ENCODE peak calls at places on chromosomes 11 and 22, in eight cellular contexts. One of them, this sample, is unnamed.
A peak's percentile ranks its signal among the peaks of the same experiment; 100 is the strongest.

GRCh38 chr11:27532652-27533325 is 26.2 kb upstream of the LIN7C start:
- DNase-seq in gastrocnemius medialis: no peak
- DNase-seq in IMR-90: peak; percentile 9
- DNase-seq in neural progenitor cell: no peak
- DNase-seq in right lobe of liver: no peak
- DNase-seq in left ventricle myocardium inferior: no peak
- DNase-seq in lung: no peak
- DNase-seq in sigmoid colon: no peak
- DNase-seq in this sample: no peak

GRCh38 chr11:61616443-61616842 is 35.6 kb upstream of the SYT7 start:
- DNase-seq in gastrocnemius medialis: no peak
- DNase-seq in IMR-90: peak; percentile 85
- DNase-seq in neural progenitor cell: no peak
- DNase-seq in right lobe of liver: no peak
- DNase-seq in left ventricle myocardium inferior: no peak
- DNase-seq in lung: no peak
- DNase-seq in sigmoid colon: no peak
- DNase-seq in this sample: no peak

GRCh38 chr22:29308791-29309262 is 2.4 kb downstream of the GAS2L1 start:
- DNase-seq in gastrocnemius medialis: no peak
- DNase-seq in IMR-90: peak; percentile 65
- DNase-seq in neural progenitor cell: no peak
- DNase-seq in right lobe of liver: no peak
- DNase-seq in left ventricle myocardium inferior: no peak
- DNase-seq in lung: no peak
- DNase-seq in sigmoid colon: peak; percentile 69
- DNase-seq in this sample: no peak

GRCh38 chr11:119590651-119591308 is 138.2 kb downstream of the NECTIN1 start:
- DNase-seq in gastrocnemius medialis: no peak
- DNase-seq in IMR-90: no peak
- DNase-seq in neural progenitor cell: peak; percentile 58
- DNase-seq in right lobe of liver: no peak
- DNase-seq in left ventricle myocardium inferior: no peak
- DNase-seq in lung: no peak
- DNase-seq in sigmoid colon: no peak
- DNase-seq in this sample: no peak

GRCh38 chr22:36221799-36222751 is 17.3 kb downstream of the APOL2 start:
- DNase-seq in gastrocnemius medialis: no peak
- DNase-seq in IMR-90: no peak
- DNase-seq in neural progenitor cell: peak; percentile 81
- DNase-seq in right lobe of liver: no peak
- DNase-seq in left ventricle myocardium inferior: no peak
- DNase-seq in lung: peak; percentile 67
- DNase-seq in sigmoid colon: no peak
- DNase-seq in this sample: no peak

GRCh38 chr11:118338637-118339061 is 3.9 kb downstream of the CD3D start:
- DNase-seq in gastrocnemius medialis: no peak
- DNase-seq in IMR-90: no peak
- DNase-seq in neural progenitor cell: no peak
- DNase-seq in right lobe of liver: no peak
- DNase-seq in left ventricle myocardium inferior: no peak
- DNase-seq in lung: no peak
- DNase-seq in sigmoid colon: no peak
- DNase-seq in this sample: peak; percentile 68

GRCh38 chr11:71078482-71078881 is 173.9 kb downstream of the SHANK2 start:
- DNase-seq in gastrocnemius medialis: no peak
- DNase-seq in IMR-90: no peak
- DNase-seq in neural progenitor cell: no peak
- DNase-seq in right lobe of liver: no peak
- DNase-seq in left ventricle myocardium inferior: no peak
- DNase-seq in lung: no peak
- DNase-seq in sigmoid colon: no peak
- DNase-seq in this sample: no peak

GRCh38 chr11:3014314-3014938 is 22.3 kb upstream of the NAP1L4 start:
- DNase-seq in gastrocnemius medialis: no peak
- DNase-seq in IMR-90: no peak
- DNase-seq in neural progenitor cell: no peak
- DNase-seq in right lobe of liver: no peak
- DNase-seq in left ventricle myocardium inferior: no peak
- DNase-seq in lung: no peak
- DNase-seq in sigmoid colon: no peak
- DNase-seq in this sample: no peak

GRCh38 chr11:2205214-2205770 is 33.7 kb upstream of the TH start:
- DNase-seq in gastrocnemius medialis: no peak
- DNase-seq in IMR-90: no peak
- DNase-seq in neural progenitor cell: no peak
- DNase-seq in right lobe of liver: peak; percentile 28
- DNase-seq in left ventricle myocardium inferior: no peak
- DNase-seq in lung: no peak
- DNase-seq in sigmoid colon: peak; percentile 32
- DNase-seq in this sample: no peak

GRCh38 chr11:129426776-129427175 is 51.1 kb downstream of the BARX2 start:
- DNase-seq in gastrocnemius medialis: no peak
- DNase-seq in IMR-90: no peak
- DNase-seq in neural progenitor cell: no peak
- DNase-seq in right lobe of liver: no peak
- DNase-seq in left ventricle myocardium inferior: no peak
- DNase-seq in lung: no peak
- DNase-seq in sigmoid colon: no peak
- DNase-seq in this sample: no peak

GRCh38 chr11:6703247-6704063 is 20.3 kb upstream of the MRPL17 start:
- DNase-seq in gastrocnemius medialis: peak; percentile 21
- DNase-seq in IMR-90: peak; percentile 57
- DNase-seq in neural progenitor cell: peak; percentile 67
- DNase-seq in right lobe of liver: peak; percentile 70
- DNase-seq in left ventricle myocardium inferior: peak; percentile 26
- DNase-seq in lung: peak; percentile 66
- DNase-seq in sigmoid colon: no peak
- DNase-seq in this sample: no peak

GRCh38 chr22:38316340-38317236 is 645 bp downstream of the CSNK1E start:
- DNase-seq in gastrocnemius medialis: no peak
- DNase-seq in IMR-90: peak; percentile 51
- DNase-seq in neural progenitor cell: peak; percentile 70
- DNase-seq in right lobe of liver: no peak
- DNase-seq in left ventricle myocardium inferior: peak; percentile 72
- DNase-seq in lung: peak; percentile 44
- DNase-seq in sigmoid colon: peak; percentile 87
- DNase-seq in this sample: peak; percentile 62

GRCh38 chr22:20404881-20405280 is 10.9 kb downstream of the ZNF74 start:
- DNase-seq in gastrocnemius medialis: no peak
- DNase-seq in IMR-90: no peak
- DNase-seq in neural progenitor cell: no peak
- DNase-seq in right lobe of liver: peak; percentile 24
- DNase-seq in left ventricle myocardium inferior: no peak
- DNase-seq in lung: no peak
- DNase-seq in sigmoid colon: no peak
- DNase-seq in this sample: no peak

GRCh38 chr11:56909080-56909479 is 79.6 kb upstream of the OR5AK2 start:
- DNase-seq in gastrocnemius medialis: no peak
- DNase-seq in IMR-90: no peak
- DNase-seq in neural progenitor cell: no peak
- DNase-seq in right lobe of liver: no peak
- DNase-seq in left ventricle myocardium inferior: no peak
- DNase-seq in lung: no peak
- DNase-seq in sigmoid colon: no peak
- DNase-seq in this sample: no peak

GRCh38 chr11:116415095-116415494 is 357.7 kb downstream of the BUD13 start:
- DNase-seq in gastrocnemius medialis: no peak
- DNase-seq in IMR-90: no peak
- DNase-seq in neural progenitor cell: no peak
- DNase-seq in right lobe of liver: no peak
- DNase-seq in left ventricle myocardium inferior: no peak
- DNase-seq in lung: no peak
- DNase-seq in sigmoid colon: no peak
- DNase-seq in this sample: no peak

GRCh38 chr11:35550374-35551036 is 25.1 kb upstream of the PAMR1 start:
- DNase-seq in gastrocnemius medialis: no peak
- DNase-seq in IMR-90: peak; percentile 55
- DNase-seq in neural progenitor cell: no peak
- DNase-seq in right lobe of liver: no peak
- DNase-seq in left ventricle myocardium inferior: no peak
- DNase-seq in lung: no peak
- DNase-seq in sigmoid colon: no peak
- DNase-seq in this sample: no peak

GRCh38 chr11:57514538-57515331 is 767 bp downstream of the SLC43A1 start:
- DNase-seq in gastrocnemius medialis: no peak
- DNase-seq in IMR-90: peak; percentile 24
- DNase-seq in neural progenitor cell: peak; percentile 50
- DNase-seq in right lobe of liver: peak; percentile 91
- DNase-seq in left ventricle myocardium inferior: peak; percentile 69
- DNase-seq in lung: peak; percentile 62
- DNase-seq in sigmoid colon: peak; percentile 82
- DNase-seq in this sample: peak; percentile 85

GRCh38 chr22:38694945-38695344 is 5.8 kb downstream of the JOSD1 start:
- DNase-seq in gastrocnemius medialis: no peak
- DNase-seq in IMR-90: no peak
- DNase-seq in neural progenitor cell: no peak
- DNase-seq in right lobe of liver: no peak
- DNase-seq in left ventricle myocardium inferior: no peak
- DNase-seq in lung: no peak
- DNase-seq in sigmoid colon: no peak
- DNase-seq in this sample: no peak

GRCh38 chr11:77259681-77260080 is 41.8 kb downstream of the GDPD4 start:
- DNase-seq in gastrocnemius medialis: no peak
- DNase-seq in IMR-90: peak; percentile 68
- DNase-seq in neural progenitor cell: no peak
- DNase-seq in right lobe of liver: no peak
- DNase-seq in left ventricle myocardium inferior: no peak
- DNase-seq in lung: no peak
- DNase-seq in sigmoid colon: no peak
- DNase-seq in this sample: no peak

GRCh38 chr22:44422742-44423370 is 75.2 kb downstream of the RTL6 start:
- DNase-seq in gastrocnemius medialis: no peak
- DNase-seq in IMR-90: no peak
- DNase-seq in neural progenitor cell: no peak
- DNase-seq in right lobe of liver: peak; percentile 20
- DNase-seq in left ventricle myocardium inferior: no peak
- DNase-seq in lung: no peak
- DNase-seq in sigmoid colon: peak; percentile 44
- DNase-seq in this sample: peak; percentile 17

GRCh38 chr22:39446239-39446721 is 10.5 kb upstream of the MGAT3 start:
- DNase-seq in gastrocnemius medialis: no peak
- DNase-seq in IMR-90: no peak
- DNase-seq in neural progenitor cell: peak; percentile 45
- DNase-seq in right lobe of liver: no peak
- DNase-seq in left ventricle myocardium inferior: no peak
- DNase-seq in lung: no peak
- DNase-seq in sigmoid colon: no peak
- DNase-seq in this sample: peak; percentile 41

DNA sequence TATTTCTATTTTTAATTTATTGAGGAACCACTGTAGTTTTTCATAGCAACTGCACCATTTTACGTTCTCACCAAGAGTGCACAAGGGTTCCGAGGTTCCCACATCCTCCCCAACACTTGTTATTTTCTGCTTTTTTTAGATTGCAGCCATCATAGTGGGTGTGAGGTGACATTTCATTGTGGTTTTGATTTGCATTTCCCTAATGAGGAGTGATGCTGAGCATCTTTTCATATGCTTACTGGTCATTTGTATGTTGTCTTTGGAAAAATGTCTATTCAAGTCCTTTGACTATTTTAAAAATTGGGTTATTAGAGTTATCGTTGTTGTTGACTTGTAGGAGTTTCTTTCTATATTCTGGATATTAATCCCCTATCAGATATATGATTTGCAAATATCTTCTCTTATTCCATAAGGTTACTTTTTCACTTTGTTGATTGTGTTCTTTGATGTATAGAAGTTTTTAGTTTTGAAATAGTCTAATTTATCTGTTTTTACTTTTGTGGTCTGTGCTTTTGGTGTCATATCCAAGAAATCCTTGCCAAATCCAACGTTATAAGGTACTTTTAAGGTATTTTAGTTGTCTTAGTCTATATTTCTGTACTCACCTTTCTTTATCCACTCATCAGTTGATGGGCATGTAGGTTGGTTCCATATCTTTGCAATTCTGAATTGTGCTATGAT is 9.0 kb downstream of the NEAT1 start:
- DNase-seq in gastrocnemius medialis: no peak
- DNase-seq in IMR-90: peak; percentile 48
- DNase-seq in neural progenitor cell: no peak
- DNase-seq in right lobe of liver: peak; percentile 19
- DNase-seq in left ventricle myocardium inferior: no peak
- DNase-seq in lung: no peak
- DNase-seq in sigmoid colon: no peak
- DNase-seq in this sample: no peak
- H3K4me1 ChIP-seq in gastrocnemius medialis: peaks cover 72% of the 10 kb centered on the region
- H3K4me1 ChIP-seq in IMR-90: peaks cover 2% of the 10 kb centered on the region
- H3K4me1 ChIP-seq in neural progenitor cell: peaks cover 5% of the 10 kb centered on the region
- H3K4me1 ChIP-seq in right lobe of liver: peaks cover 23% of the 10 kb centered on the region
- H3K4me1 ChIP-seq in left ventricle myocardium inferior: peaks cover 99% of the 10 kb centered on the region
- H3K4me1 ChIP-seq in lung: peaks cover 13% of the 10 kb centered on the region
- H3K4me1 ChIP-seq in sigmoid colon: peaks cover 100% of the 10 kb centered on the region
- H3K4me1 ChIP-seq in this sample: peaks cover 29% of the 10 kb centered on the region

GRCh38 chr11:13503393-13503792 is 7.6 kb upstream of the PTH start:
- DNase-seq in gastrocnemius medialis: no peak
- DNase-seq in IMR-90: no peak
- DNase-seq in neural progenitor cell: no peak
- DNase-seq in right lobe of liver: no peak
- DNase-seq in left ventricle myocardium inferior: no peak
- DNase-seq in lung: no peak
- DNase-seq in sigmoid colon: no peak
- DNase-seq in this sample: peak; percentile 27

GRCh38 chr11:13502492-13502891 is 6.7 kb upstream of the PTH start:
- DNase-seq in gastrocnemius medialis: no peak
- DNase-seq in IMR-90: no peak
- DNase-seq in neural progenitor cell: no peak
- DNase-seq in right lobe of liver: no peak
- DNase-seq in left ventricle myocardium inferior: no peak
- DNase-seq in lung: no peak
- DNase-seq in sigmoid colon: no peak
- DNase-seq in this sample: no peak
- H3K4me3 ChIP-seq in gastrocnemius medialis: no peak overlapping the region
- H3K4me3 ChIP-seq in IMR-90: no peak overlapping the region
- H3K4me3 ChIP-seq in neural progenitor cell: no peak overlapping the region
- H3K4me3 ChIP-seq in right lobe of liver: no peak overlapping the region
- H3K4me3 ChIP-seq in left ventricle myocardium inferior: no peak overlapping the region
- H3K4me3 ChIP-seq in lung: no peak overlapping the region
- H3K4me3 ChIP-seq in sigmoid colon: no peak overlapping the region
- H3K4me3 ChIP-seq in this sample: no peak overlapping the region

DNA sequence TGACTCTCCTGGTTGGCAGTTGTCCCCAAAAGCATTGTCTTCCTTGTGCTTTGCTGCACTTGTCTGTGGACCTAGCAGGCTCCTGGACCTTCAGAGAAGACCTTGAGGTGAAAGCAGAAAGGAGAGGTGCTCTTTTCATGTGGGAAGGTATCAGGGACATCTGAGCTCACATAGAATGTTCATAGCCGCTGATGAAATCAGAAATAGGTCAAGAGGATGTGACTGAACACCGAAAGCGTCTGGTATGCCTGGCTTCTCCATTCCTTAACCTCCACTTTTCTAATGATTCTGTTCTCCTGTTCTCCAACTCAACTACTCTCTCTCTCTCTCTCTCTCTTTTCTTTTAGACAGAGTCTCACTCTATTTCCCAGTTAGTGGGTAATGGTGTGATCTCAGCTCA is 6.2 kb upstream of the CUL5 start:
- DNase-seq in gastrocnemius medialis: no peak
- DNase-seq in IMR-90: no peak
- DNase-seq in neural progenitor cell: no peak
- DNase-seq in right lobe of liver: no peak
- DNase-seq in left ventricle myocardium inferior: no peak
- DNase-seq in lung: no peak
- DNase-seq in sigmoid colon: no peak
- DNase-seq in this sample: no peak
- TF ChIP-seq CTCF in gastrocnemius medialis: no peak
- TF ChIP-seq CTCF in IMR-90: no peak
- TF ChIP-seq CTCF in neural progenitor cell: no peak
- TF ChIP-seq CTCF in right lobe of liver: no peak
- TF ChIP-seq CTCF in left ventricle myocardium inferior: no peak
- TF ChIP-seq CTCF in lung: no peak
- TF ChIP-seq CTCF in sigmoid colon: no peak
- TF ChIP-seq CTCF in this sample: no peak

GRCh38 chr11:122700676-122701075 is 45.2 kb downstream of the UBASH3B start:
- DNase-seq in gastrocnemius medialis: no peak
- DNase-seq in IMR-90: no peak
- DNase-seq in neural progenitor cell: no peak
- DNase-seq in right lobe of liver: no peak
- DNase-seq in left ventricle myocardium inferior: no peak
- DNase-seq in lung: no peak
- DNase-seq in sigmoid colon: no peak
- DNase-seq in this sample: no peak
- H3K4me1 ChIP-seq in gastrocnemius medialis: no peaks in the 10 kb centered on the region
- H3K4me1 ChIP-seq in IMR-90: peaks cover 6% of the 10 kb centered on the region
- H3K4me1 ChIP-seq in neural progenitor cell: no peaks in the 10 kb centered on the region
- H3K4me1 ChIP-seq in right lobe of liver: no peaks in the 10 kb centered on the region
- H3K4me1 ChIP-seq in left ventricle myocardium inferior: no peaks in the 10 kb centered on the region
- H3K4me1 ChIP-seq in lung: no peaks in the 10 kb centered on the region
- H3K4me1 ChIP-seq in sigmoid colon: no peaks in the 10 kb centered on the region
- H3K4me1 ChIP-seq in this sample: no peaks in the 10 kb centered on the region